ENCODE peak calls at places on chromosome 14, in eight cellular contexts. C, Q, O, E, V, J, X and T are unnamed samples.

GRCh38 chr14:67602995-67603545 is 3.0 kb upstream of the PIGH start:
- DNase-seq in Q (no peak), O (no peak), E (no peak), C (peak), J (no peak), V (no peak), X (no peak), T (no peak)

GRCh38 chr14:71117839-71118743 is 210.8 kb downstream of the PCNX1 start:
- DNase-seq in Q (no peak), O (no peak), C (peak), J (peak), E (no peak), X (peak), V (no peak), T (no peak)

GRCh38 chr14:50812856-50813543 is 18.0 kb downstream of the NIN start:
- DNase-seq in E (no peak), J (no peak), V (no peak), X (no peak), C (no peak), O (no peak), Q (no peak), T (no peak)

GRCh38 chr14:101584049-101584859 is 23.0 kb downstream of the DIO3 start:
- DNase-seq in X (peak), V (no peak), O (peak), J (peak), C (no peak), Q (no peak), E (no peak), T (no peak)

GRCh38 chr14:95184413-95184790 is 27.1 kb upstream of the DICER1 start:
- DNase-seq in Q (no peak), O (no peak), E (no peak), X (no peak), C (no peak), V (no peak), J (no peak), T (no peak)

GRCh38 chr14:64673748-64674147 is 30.5 kb upstream of the PLEKHG3 start:
- DNase-seq in O (no peak), E (no peak), V (no peak), C (no peak), X (no peak), J (no peak), Q (no peak), T (no peak)

GRCh38 chr14:103685276-103686211 is 29.7 kb downstream of the XRCC3 start:
- DNase-seq in Q (no peak), J (peak), O (no peak), X (no peak), V (no peak), C (no peak), E (no peak), T (no peak)

GRCh38 chr14:67623114-67623513 is 3.4 kb downstream of the ARG2 start:
- DNase-seq in V (peak), X (no peak), Q (no peak), J (peak), O (no peak), C (no peak), E (no peak), T (no peak)

GRCh38 chr14:68649461-68650189 is 143.2 kb downstream of the ZFP36L1 start:
- DNase-seq in C (no peak), V (peak), J (no peak), Q (no peak), O (no peak), X (no peak), E (no peak), T (no peak)

GRCh38 chr14:25095784-25096390 is 45.9 kb upstream of the STXBP6 start:
- DNase-seq in Q (no peak), E (no peak), J (no peak), O (no peak), X (no peak), V (no peak), C (no peak), T (no peak)

GRCh38 chr14:93976477-93977057 is at the start of gene ASB2:
- DNase-seq in Q (no peak), J (peak), O (peak), V (no peak), E (no peak), C (peak), X (no peak), T (no peak)

GRCh38 chr14:51488569-51489220 is 163.0 kb upstream of the FRMD6 start:
- DNase-seq in V (no peak), X (no peak), E (no peak), C (no peak), O (no peak), Q (no peak), J (no peak), T (no peak)

GRCh38 chr14:34750233-34750632 is 35.8 kb upstream of the CFL2 start:
- DNase-seq in J (no peak), V (no peak), Q (no peak), C (no peak), O (no peak), E (no peak), X (no peak), T (no peak)

GRCh38 chr14:93329965-93330608 is 2.7 kb downstream of the BTBD7 start:
- DNase-seq in V (no peak), O (no peak), E (no peak), C (no peak), J (no peak), X (no peak), Q (no peak), T (no peak)

GRCh38 chr14:23058654-23059504 is 1.6 kb upstream of the CDH24 start:
- DNase-seq in C (no peak), O (no peak), Q (peak), J (peak), X (no peak), V (peak), E (no peak), T (no peak)
- H3K4me3 ChIP-seq in C (no peak), O (no peak), Q (no peak), J (no peak), X (no peak), V (no peak), E (no peak), T (no peak)

GRCh38 chr14:58966991-58967390 is 221.5 kb upstream of the DAAM1 start:
- DNase-seq in Q (no peak), O (no peak), C (no peak), E (peak), X (no peak), V (no peak), J (no peak), T (no peak)
- H3K4me3 ChIP-seq in Q (no peak), O (no peak), C (no peak), E (no peak), X (no peak), V (no peak), J (no peak), T (no peak)

GRCh38 chr14:91229005-91229382 is 15.5 kb downstream of the GPR68 start:
- DNase-seq in C (no peak), X (no peak), V (no peak), E (no peak), J (no peak), O (no peak), Q (peak), T (no peak)

GRCh38 chr14:91227183-91227628 is 17.3 kb downstream of the GPR68 start:
- DNase-seq in Q (no peak), J (no peak), E (no peak), O (no peak), X (no peak), V (no peak), C (no peak), T (no peak)

GRCh38 chr14:91229743-91230200 is 14.7 kb downstream of the GPR68 start:
- DNase-seq in O (no peak), J (peak), X (no peak), Q (no peak), C (peak), V (no peak), E (no peak), T (no peak)

GRCh38 chr14:91230363-91231035 is 14.0 kb downstream of the GPR68 start:
- DNase-seq in X (no peak), E (no peak), C (no peak), O (no peak), Q (no peak), J (peak), V (no peak), T (no peak)

GRCh38 chr14:91228112-91229004 is 16.1 kb downstream of the GPR68 start:
- DNase-seq in O (no peak), X (no peak), C (peak), E (no peak), J (peak), V (no peak), Q (no peak), T (no peak)
- H3K4me3 ChIP-seq in O (no peak), X (no peak), C (no peak), E (no peak), J (no peak), V (no peak), Q (no peak), T (no peak)

GRCh38 chr14:47674148-47674545 is 1.3 kb downstream of the MDGA2 start:
- DNase-seq in V (no peak), X (no peak), C (no peak), O (no peak), Q (peak), J (peak), E (no peak), T (no peak)
- H3K4me3 ChIP-seq in V (peak), X (no peak), C (no peak), O (no peak), Q (no peak), J (no peak), E (no peak), T (peak)

GRCh38 chr14:23383041-23383440 is 6.2 kb downstream of the CMTM5 start:
- DNase-seq in V (no peak), O (no peak), X (no peak), C (no peak), J (no peak), E (no peak), Q (no peak), T (no peak)
- H3K4me3 ChIP-seq in V (no peak), O (no peak), X (no peak), C (no peak), J (no peak), E (no peak), Q (no peak), T (no peak)

GRCh38 chr14:20164462-20164861 is 25.8 kb downstream of the OR4N5 start:
- DNase-seq in C (no peak), J (no peak), Q (no peak), X (no peak), V (no peak), E (no peak), O (no peak), T (no peak)
- H3K4me3 ChIP-seq in C (no peak), J (no peak), Q (no peak), X (no peak), V (no peak), E (no peak), O (no peak), T (no peak)

DNA sequence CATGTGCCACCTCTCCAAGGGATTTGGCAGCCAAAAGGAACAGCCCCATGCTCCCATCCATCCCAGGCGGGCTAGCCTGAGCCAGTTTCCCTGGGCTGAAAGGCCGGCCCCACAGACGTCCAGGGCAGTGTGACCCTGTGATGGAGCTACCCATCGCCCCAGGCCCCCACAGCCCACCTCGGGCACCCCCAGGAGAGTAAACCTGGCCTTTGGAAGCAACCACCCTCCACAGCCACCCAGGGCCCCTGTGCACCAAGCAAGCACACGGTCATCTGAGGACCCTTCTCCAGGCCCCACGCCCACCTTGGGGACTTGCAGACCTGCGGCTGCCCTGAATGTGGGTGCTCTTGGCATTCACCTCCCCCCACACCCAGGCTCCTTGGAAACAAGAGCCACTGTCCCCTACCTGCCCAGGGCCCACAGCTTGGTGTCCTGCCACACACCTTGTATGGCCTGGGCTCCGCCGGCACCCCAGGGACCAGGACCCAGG is 8.4 kb downstream of the AHNAK2 start:
- DNase-seq in V (no peak), Q (no peak), O (peak), J (peak), E (no peak), X (no peak), C (no peak), T (no peak)
- H3K4me3 ChIP-seq in V (no peak), Q (no peak), O (peak), J (no peak), E (no peak), X (peak), C (no peak), T (no peak)

GRCh38 chr14:33039321-33039720 is 100.6 kb downstream of the NPAS3 start:
- DNase-seq in J (no peak), X (no peak), V (no peak), Q (no peak), E (no peak), C (no peak), O (no peak), T (no peak)

GRCh38 chr14:33030406-33030805 is 91.7 kb downstream of the NPAS3 start:
- DNase-seq in V (no peak), Q (no peak), E (no peak), O (no peak), C (no peak), J (no peak), X (no peak), T (no peak)

GRCh38 chr14:33040548-33041140 is 102.0 kb downstream of the NPAS3 start:
- DNase-seq in O (no peak), E (no peak), C (no peak), J (no peak), X (no peak), Q (no peak), V (no peak), T (no peak)

DNA sequence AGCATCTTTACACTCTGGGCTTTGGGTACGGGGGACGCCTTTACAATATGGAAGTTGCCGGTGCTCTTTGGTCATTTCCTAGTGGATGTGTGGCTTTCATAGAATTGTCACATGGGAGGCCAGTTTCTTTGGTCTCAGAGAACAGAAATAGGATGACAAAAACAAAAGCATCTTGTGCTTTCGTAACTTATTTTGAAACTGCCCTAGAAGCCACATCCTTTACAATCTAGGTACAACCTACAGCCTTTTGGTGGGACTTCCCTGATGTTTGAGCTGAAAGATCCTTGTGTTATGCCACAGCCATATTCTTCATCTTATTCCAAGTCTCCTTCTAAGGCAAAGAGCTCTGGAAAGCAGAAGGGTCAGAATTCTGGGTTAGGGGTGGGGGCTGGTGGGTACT is 97.1 kb downstream of the NPAS3 start:
- DNase-seq in O (no peak), V (no peak), E (no peak), C (no peak), Q (no peak), X (no peak), J (no peak), T (no peak)
- H3K4me3 ChIP-seq in O (no peak), V (no peak), E (no peak), C (no peak), Q (no peak), X (no peak), J (no peak), T (no peak)